ENCODE peak calls at places on chromosomes 1 and 21, in eight cellular contexts. G is colonic mucosa; A is CD8-positive, alpha-beta memory T cell; P is neural progenitor cell; U is astrocyte; M is mammary epithelial cell; C is breast epithelium; D is mesenchymal stem cell. V is an unnamed sample. For H3K4me1, the result is how much of the 10 kb centered on the place peaks cover.

GRCh38 chr1:234495231-234495990 is 16.4 kb upstream of the TARBP1 start:
- DNase-seq in P (peak), A (no peak), D (peak), C (no peak), G (no peak), M (peak), U (peak), V (no peak)

GRCh38 chr1:29711582-29712274 is 475.4 kb downstream of the PTPRU start:
- DNase-seq in A (no peak), P (no peak), G (no peak), C (no peak), D (peak), U (peak), M (peak), V (no peak)

GRCh38 chr1:30375156-30375555 is 348.2 kb downstream of the MATN1 start:
- DNase-seq in P (no peak), U (no peak), D (no peak), A (no peak), C (no peak), G (no peak), M (no peak), V (peak)

GRCh38 chr1:237556911-237557310 is 333.8 kb downstream of the ZP4 start:
- DNase-seq in P (no peak), M (no peak), C (no peak), G (no peak), D (no peak), U (no peak), A (no peak), V (peak)

GRCh38 chr21:34701726-34702125 is 32.9 kb downstream of the CLIC6 start:
- DNase-seq in A (no peak), U (no peak), M (no peak), G (no peak), P (no peak), D (no peak), C (no peak), V (no peak)

GRCh38 chr1:55696181-55696580 is 481.0 kb upstream of the USP24 start:
- DNase-seq in P (no peak), D (peak), M (peak), C (no peak), U (peak), A (no peak), G (no peak), V (no peak)

GRCh38 chr1:202585591-202585934 is 124.7 kb downstream of the SYT2 start:
- DNase-seq in D (no peak), G (no peak), M (no peak), A (no peak), C (no peak), P (no peak), U (peak), V (no peak)

GRCh38 chr1:41919764-41920397 is 1.2 kb upstream of the HIVEP3 start:
- DNase-seq in M (no peak), D (peak), P (peak), C (no peak), U (peak), A (peak), G (no peak), V (no peak)

GRCh38 chr1:30465096-30465495 is 258.3 kb downstream of the MATN1 start:
- DNase-seq in A (no peak), D (no peak), U (no peak), M (no peak), C (no peak), P (no peak), G (no peak), V (no peak)

GRCh38 chr1:179599623-179600249 is 8.1 kb downstream of the TDRD5 start:
- DNase-seq in D (peak), P (peak), C (no peak), U (peak), A (no peak), G (peak), M (peak), V (no peak)

GRCh38 chr1:58884706-58885661 is 101.1 kb upstream of the JUN start:
- DNase-seq in M (no peak), C (no peak), D (no peak), A (no peak), U (no peak), G (peak), P (no peak), V (no peak)

GRCh38 chr1:56585985-56586384 is 6.6 kb upstream of the PLPP3 start:
- DNase-seq in C (no peak), A (no peak), D (no peak), M (no peak), P (no peak), G (no peak), U (no peak), V (no peak)

GRCh38 chr1:46613661-46614603 is 2.7 kb downstream of the MOB3C start:
- DNase-seq in D (peak), U (peak), P (peak), M (peak), A (peak), G (peak), C (peak), V (peak)
- H3K4me3 ChIP-seq in D (no peak), U (no peak), P (peak), M (no peak), A (peak), G (no peak), C (peak), V (peak)

DNA sequence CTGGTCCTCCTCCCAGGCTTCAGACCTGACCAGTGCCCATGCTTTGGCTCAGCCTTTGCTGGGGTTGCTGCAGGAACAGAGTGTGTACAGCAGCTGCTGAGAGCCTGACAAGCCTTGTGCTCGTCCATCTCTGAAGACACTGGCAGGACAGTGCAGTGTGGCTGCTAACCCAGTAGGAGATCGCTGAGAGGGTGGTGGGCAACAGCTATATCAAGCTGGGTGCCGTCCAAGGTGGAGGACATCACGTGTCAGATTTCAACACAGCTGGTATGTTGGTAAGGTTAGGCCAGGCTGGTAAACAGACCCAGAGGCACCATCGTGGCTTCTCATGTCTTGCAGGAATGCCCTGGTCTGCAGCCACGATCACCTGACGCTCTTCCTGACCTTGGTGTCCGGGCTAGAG is 17.9 kb upstream of the SLC25A34 start:
- DNase-seq in G (no peak), P (no peak), U (no peak), A (no peak), M (no peak), C (no peak), D (no peak), V (no peak)
- H3K4me1 ChIP-seq in G (under half), P (under half), U (under half), A (under half), M (under half), C (under half), D (under half), V (half or more)

GRCh38 chr1:112359961-112360767 is 35.9 kb upstream of the CTTNBP2NL start:
- DNase-seq in M (peak), U (peak), C (peak), P (peak), D (peak), A (no peak), G (peak), V (peak)
- H3K4me3 ChIP-seq in M (no peak), U (no peak), C (peak), P (no peak), D (peak), A (no peak), G (no peak), V (peak)

DNA sequence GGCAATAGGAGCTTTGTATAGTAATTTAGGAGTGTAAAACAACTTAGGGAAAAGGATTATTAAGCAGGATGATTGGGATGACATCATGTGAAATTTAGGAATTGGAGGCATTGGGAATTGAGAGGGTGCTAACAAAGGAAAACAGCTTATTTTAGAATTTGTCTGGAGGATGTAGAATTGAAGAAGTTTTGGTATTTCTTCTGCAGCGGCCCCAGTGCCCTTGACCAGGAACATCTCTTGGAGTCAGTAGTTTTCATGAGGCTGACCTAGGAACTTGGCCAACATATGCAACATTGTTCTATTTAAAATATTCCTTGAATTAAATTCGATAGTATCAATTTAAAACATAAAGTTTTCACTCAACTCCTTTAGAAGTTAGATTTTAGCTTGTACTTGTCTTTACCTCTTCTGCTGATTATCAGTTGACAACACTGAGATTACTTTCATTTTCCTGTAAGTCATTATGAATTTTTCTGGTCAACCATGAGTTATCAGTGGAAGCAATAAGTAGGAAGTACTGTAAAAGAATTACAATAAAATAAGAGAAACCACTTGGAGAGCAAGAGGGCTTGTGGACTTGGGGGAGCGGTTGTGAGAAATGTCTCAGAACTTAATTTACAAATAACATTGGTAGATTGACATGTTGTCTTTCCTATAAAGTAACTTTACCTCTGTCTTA is 52.8 kb downstream of the DYRK1A start:
- DNase-seq in M (no peak), P (no peak), C (no peak), A (no peak), G (no peak), D (peak), U (no peak), V (no peak)
- H3K4me1 ChIP-seq in M (under half), P (under half), C (under half), A (under half), G (under half), D (under half), U (under half), V (half or more)

GRCh38 chr1:154962238-154962678 is 676 bp upstream of the PYGO2 start:
- DNase-seq in M (peak), C (no peak), G (peak), P (peak), D (peak), A (no peak), U (no peak), V (no peak)

GRCh38 chr1:154961497-154962237 is at the start of gene PYGO2:
- DNase-seq in A (peak), M (peak), C (peak), P (peak), G (peak), D (peak), U (peak), V (peak)

GRCh38 chr1:154964359-154964758 is 2.8 kb upstream of the PYGO2 start:
- DNase-seq in M (no peak), U (no peak), G (no peak), P (no peak), A (no peak), C (no peak), D (no peak), V (no peak)

GRCh38 chr1:154962795-154963330 is 1.3 kb upstream of the PYGO2 start:
- DNase-seq in P (no peak), C (no peak), D (no peak), G (no peak), M (no peak), A (no peak), U (no peak), V (no peak)

DNA sequence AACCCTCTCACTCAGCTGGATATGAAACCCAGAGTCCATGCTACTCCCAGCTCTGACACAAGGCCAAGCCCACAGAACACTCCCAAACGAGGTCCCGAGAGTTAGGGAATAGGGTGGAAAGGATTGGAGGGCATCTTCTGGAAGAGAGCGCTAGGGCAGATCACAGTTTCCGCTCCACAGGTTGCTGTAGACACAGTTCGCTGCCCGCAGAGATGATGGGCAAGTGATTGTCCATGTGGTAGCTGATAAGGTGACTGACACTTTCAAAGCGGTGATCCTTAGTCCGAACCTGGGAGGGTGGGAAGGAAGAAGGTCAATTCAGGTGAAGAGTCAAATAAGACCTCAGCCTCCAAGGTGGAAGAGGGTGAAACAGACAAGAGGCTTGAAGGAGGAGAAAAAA is 2.1 kb upstream of the PYGO2 start:
- DNase-seq in A (no peak), P (no peak), C (no peak), U (no peak), G (no peak), D (no peak), M (no peak), V (no peak)
- H3K4me3 ChIP-seq in A (no peak), P (no peak), C (no peak), U (no peak), G (no peak), D (no peak), M (no peak), V (no peak)

GRCh38 chr1:181080543-181080942 is 8.0 kb upstream of the IER5 start:
- DNase-seq in U (no peak), A (no peak), G (no peak), D (no peak), C (no peak), P (no peak), M (no peak), V (no peak)

GRCh38 chr1:181081399-181081798 is 7.1 kb upstream of the IER5 start:
- DNase-seq in A (no peak), M (no peak), P (no peak), D (no peak), G (no peak), C (no peak), U (no peak), V (no peak)

GRCh38 chr1:181079920-181080319 is 8.6 kb upstream of the IER5 start:
- DNase-seq in A (no peak), M (no peak), P (no peak), U (no peak), C (no peak), D (no peak), G (no peak), V (no peak)

GRCh38 chr1:181077576-181078242 is 10.8 kb upstream of the IER5 start:
- DNase-seq in G (no peak), U (peak), D (no peak), A (no peak), M (no peak), C (no peak), P (no peak), V (no peak)

GRCh38 chr1:181079382-181079781 is 9.1 kb upstream of the IER5 start:
- DNase-seq in G (no peak), A (no peak), P (no peak), U (no peak), M (no peak), C (no peak), D (no peak), V (no peak)
- H3K4me1 ChIP-seq in G (under half), A (under half), P (under half), U (under half), M (under half), C (under half), D (under half), V (under half)

GRCh38 chr1:40316595-40317393 is at the start of gene COL9A2:
- DNase-seq in P (peak), C (no peak), A (peak), G (no peak), M (no peak), U (no peak), D (peak), V (no peak)

GRCh38 chr1:40314721-40315238 is 2.3 kb downstream of the COL9A2 start:
- DNase-seq in P (peak), A (no peak), M (no peak), C (no peak), D (no peak), U (peak), G (no peak), V (no peak)

GRCh38 chr1:40313958-40314720 is 2.9 kb downstream of the COL9A2 start:
- DNase-seq in M (no peak), U (no peak), D (no peak), P (peak), G (no peak), C (no peak), A (no peak), V (no peak)

GRCh38 chr1:40315795-40316594 is 1.1 kb downstream of the COL9A2 start:
- DNase-seq in C (no peak), D (peak), M (no peak), U (no peak), G (no peak), P (peak), A (peak), V (no peak)

GRCh38 chr1:40315239-40315794 is 1.8 kb downstream of the COL9A2 start:
- DNase-seq in C (peak), G (peak), U (peak), D (peak), M (peak), A (peak), P (peak), V (peak)
- H3K4me3 ChIP-seq in C (peak), G (peak), U (peak), D (peak), M (no peak), A (peak), P (peak), V (peak)

GRCh38 chr1:22119626-22120468 is 23.1 kb downstream of the WNT4 start:
- DNase-seq in M (no peak), U (no peak), P (no peak), D (no peak), A (no peak), C (no peak), G (no peak), V (no peak)

GRCh38 chr1:22117851-22118250 is 25.0 kb downstream of the WNT4 start:
- DNase-seq in A (no peak), C (no peak), D (no peak), P (no peak), U (peak), G (no peak), M (no peak), V (no peak)

GRCh38 chr1:22120469-22120790 is 22.5 kb downstream of the WNT4 start:
- DNase-seq in U (no peak), A (no peak), G (no peak), C (no peak), D (no peak), P (no peak), M (no peak), V (no peak)

GRCh38 chr1:22117238-22117637 is 25.7 kb downstream of the WNT4 start:
- DNase-seq in G (no peak), P (no peak), C (no peak), U (no peak), M (no peak), A (no peak), D (no peak), V (no peak)

DNA sequence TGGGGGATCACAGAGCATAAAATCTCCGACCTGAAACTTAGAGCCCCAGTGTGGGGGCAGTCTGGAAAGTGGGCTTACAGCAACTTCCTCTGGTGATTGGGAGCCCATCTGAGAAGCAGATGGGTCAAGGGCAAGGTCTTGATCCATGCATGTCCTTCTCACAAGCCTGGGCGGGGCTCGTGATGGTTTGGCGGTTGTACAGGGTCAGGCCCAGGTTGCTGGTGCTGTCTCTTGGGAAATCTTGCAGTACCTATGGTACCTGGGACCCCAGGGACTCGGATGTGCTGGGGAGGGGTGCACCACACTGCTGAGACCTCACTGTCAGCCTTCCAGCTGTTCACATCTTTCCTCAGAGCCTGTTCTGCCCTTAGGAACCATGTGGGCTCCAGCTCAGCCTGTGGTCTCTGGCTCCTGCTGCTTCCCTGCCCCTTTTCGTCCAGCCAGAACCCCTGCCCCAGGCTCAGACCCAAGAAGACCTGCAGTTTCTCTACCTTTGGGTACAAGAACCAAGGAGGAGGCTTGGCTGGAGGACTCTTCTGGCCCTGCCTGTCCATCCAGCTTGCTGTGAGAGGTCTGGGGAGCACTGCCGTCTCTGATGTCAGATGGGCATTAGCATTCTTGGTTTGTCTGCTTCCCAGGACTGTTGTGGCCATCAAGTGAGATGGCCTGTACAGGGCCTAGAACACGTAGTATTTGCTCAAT is 24.5 kb downstream of the WNT4 start:
- DNase-seq in C (no peak), M (no peak), D (no peak), A (no peak), U (no peak), G (no peak), P (no peak), V (no peak)
- H3K4me1 ChIP-seq in C (under half), M (under half), D (under half), A (under half), U (under half), G (under half), P (under half), V (under half)

V was measured in esophagus muscularis mucosa.